ENCODE peak calls at places on chromosomes 4 and X, in four cellular contexts. One of them, this sample, is unnamed.

GRCh38 chrX:131041652-131042051 is 16.5 kb upstream of the ARHGAP36 start:
- DNase-seq in IMR-90: no peak
- DNase-seq in GM12878: no peak
- DNase-seq in A549: no peak
- DNase-seq in this sample: no peak

GRCh38 chr4:3401436-3402171 is 40.2 kb upstream of the HGFAC start:
- DNase-seq in IMR-90: no peak
- DNase-seq in GM12878: no peak
- DNase-seq in A549: no peak
- DNase-seq in this sample: peak

GRCh38 chrX:102154900-102155805 is 624 bp downstream of the BEX5 start:
- DNase-seq in IMR-90: no peak
- DNase-seq in GM12878: no peak
- DNase-seq in A549: no peak
- DNase-seq in this sample: no peak

GRCh38 chrX:10608099-10608498 is 12.3 kb downstream of the MID1 start:
- DNase-seq in IMR-90: peak
- DNase-seq in GM12878: no peak
- DNase-seq in A549: peak
- DNase-seq in this sample: no peak

GRCh38 chr4:166735553-166735952 is 498.7 kb downstream of the SPOCK3 start:
- DNase-seq in IMR-90: no peak
- DNase-seq in GM12878: no peak
- DNase-seq in A549: no peak
- DNase-seq in this sample: no peak

GRCh38 chrX:111265506-111265905 is 4.8 kb downstream of the CAPN6 start:
- DNase-seq in IMR-90: no peak
- DNase-seq in GM12878: no peak
- DNase-seq in A549: no peak
- DNase-seq in this sample: no peak

GRCh38 chr4:173448103-173448502 is 49.2 kb upstream of the SCRG1 start:
- DNase-seq in IMR-90: peak
- DNase-seq in GM12878: no peak
- DNase-seq in A549: no peak
- DNase-seq in this sample: no peak

GRCh38 chr4:74133786-74134499 is 24.0 kb upstream of the MTHFD2L start:
- DNase-seq in IMR-90: peak
- DNase-seq in GM12878: peak
- DNase-seq in A549: peak
- DNase-seq in this sample: peak

GRCh38 chr4:14621731-14622459 is 380.4 kb upstream of the CPEB2 start:
- DNase-seq in IMR-90: no peak
- DNase-seq in GM12878: no peak
- DNase-seq in A549: no peak
- DNase-seq in this sample: no peak
- TF ChIP-seq ELK1 in IMR-90: no peak
- TF ChIP-seq ELK1 in GM12878: no peak
- TF ChIP-seq ELK1 in A549: no peak
- TF ChIP-seq ELK1 in this sample: no peak

DNA sequence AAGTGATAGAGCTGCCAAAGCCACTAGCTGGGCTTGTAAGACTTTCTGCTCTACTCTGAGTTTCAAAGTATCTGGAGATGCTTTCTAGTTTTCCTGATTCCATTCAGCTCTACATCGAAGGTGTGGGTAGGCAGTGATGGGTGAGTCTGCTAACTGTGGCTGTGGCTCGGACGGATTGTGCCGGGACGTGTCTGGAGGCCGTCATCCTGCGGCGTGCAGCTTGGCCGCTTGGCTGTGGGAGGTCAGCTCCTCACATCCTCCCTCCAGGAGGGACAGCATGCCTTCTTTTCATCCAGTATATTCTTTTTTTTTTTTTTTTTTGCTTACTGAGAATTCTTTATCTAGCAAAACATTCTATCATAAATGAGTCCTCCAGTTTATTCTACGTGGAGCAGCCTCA is 77.9 kb upstream of the AADAT start:
- DNase-seq in IMR-90: no peak
- DNase-seq in GM12878: no peak
- DNase-seq in A549: no peak
- DNase-seq in this sample: no peak
- TF ChIP-seq ELK1 in IMR-90: no peak
- TF ChIP-seq ELK1 in GM12878: no peak
- TF ChIP-seq ELK1 in A549: no peak
- TF ChIP-seq ELK1 in this sample: no peak

GRCh38 chr4:183139972-183140570 is 41.0 kb downstream of the WWC2 start:
- DNase-seq in IMR-90: peak
- DNase-seq in GM12878: no peak
- DNase-seq in A549: no peak
- DNase-seq in this sample: no peak

GRCh38 chr4:183139058-183139740 is 40.1 kb downstream of the WWC2 start:
- DNase-seq in IMR-90: peak
- DNase-seq in GM12878: no peak
- DNase-seq in A549: no peak
- DNase-seq in this sample: no peak

GRCh38 chr4:183132865-183133264 is 33.8 kb downstream of the WWC2 start:
- DNase-seq in IMR-90: no peak
- DNase-seq in GM12878: no peak
- DNase-seq in A549: no peak
- DNase-seq in this sample: no peak

GRCh38 chr4:183140911-183141320 is 41.9 kb downstream of the WWC2 start:
- DNase-seq in IMR-90: peak
- DNase-seq in GM12878: no peak
- DNase-seq in A549: no peak
- DNase-seq in this sample: no peak

DNA sequence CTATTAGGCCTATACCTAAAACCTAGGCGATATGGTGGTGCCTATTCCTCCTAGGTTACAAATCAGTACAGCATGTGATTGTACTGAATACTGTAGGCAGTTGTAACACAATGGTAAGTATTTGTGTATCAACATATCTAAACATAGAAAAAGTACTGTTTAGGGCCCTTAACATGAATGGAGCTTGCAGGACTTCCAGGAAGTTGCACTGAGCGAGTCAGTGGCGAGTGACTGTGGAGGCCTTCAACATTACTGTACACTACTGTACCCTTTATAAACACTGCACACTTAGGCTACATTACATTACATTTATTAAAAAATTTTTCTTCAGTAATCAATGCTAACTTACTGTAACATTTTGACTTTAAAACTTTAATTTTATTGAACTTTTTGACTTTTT is 37.8 kb downstream of the WWC2 start:
- DNase-seq in IMR-90: peak
- DNase-seq in GM12878: no peak
- DNase-seq in A549: no peak
- DNase-seq in this sample: no peak
- TF ChIP-seq ELK1 in IMR-90: no peak
- TF ChIP-seq ELK1 in GM12878: no peak
- TF ChIP-seq ELK1 in A549: no peak
- TF ChIP-seq ELK1 in this sample: no peak

DNA sequence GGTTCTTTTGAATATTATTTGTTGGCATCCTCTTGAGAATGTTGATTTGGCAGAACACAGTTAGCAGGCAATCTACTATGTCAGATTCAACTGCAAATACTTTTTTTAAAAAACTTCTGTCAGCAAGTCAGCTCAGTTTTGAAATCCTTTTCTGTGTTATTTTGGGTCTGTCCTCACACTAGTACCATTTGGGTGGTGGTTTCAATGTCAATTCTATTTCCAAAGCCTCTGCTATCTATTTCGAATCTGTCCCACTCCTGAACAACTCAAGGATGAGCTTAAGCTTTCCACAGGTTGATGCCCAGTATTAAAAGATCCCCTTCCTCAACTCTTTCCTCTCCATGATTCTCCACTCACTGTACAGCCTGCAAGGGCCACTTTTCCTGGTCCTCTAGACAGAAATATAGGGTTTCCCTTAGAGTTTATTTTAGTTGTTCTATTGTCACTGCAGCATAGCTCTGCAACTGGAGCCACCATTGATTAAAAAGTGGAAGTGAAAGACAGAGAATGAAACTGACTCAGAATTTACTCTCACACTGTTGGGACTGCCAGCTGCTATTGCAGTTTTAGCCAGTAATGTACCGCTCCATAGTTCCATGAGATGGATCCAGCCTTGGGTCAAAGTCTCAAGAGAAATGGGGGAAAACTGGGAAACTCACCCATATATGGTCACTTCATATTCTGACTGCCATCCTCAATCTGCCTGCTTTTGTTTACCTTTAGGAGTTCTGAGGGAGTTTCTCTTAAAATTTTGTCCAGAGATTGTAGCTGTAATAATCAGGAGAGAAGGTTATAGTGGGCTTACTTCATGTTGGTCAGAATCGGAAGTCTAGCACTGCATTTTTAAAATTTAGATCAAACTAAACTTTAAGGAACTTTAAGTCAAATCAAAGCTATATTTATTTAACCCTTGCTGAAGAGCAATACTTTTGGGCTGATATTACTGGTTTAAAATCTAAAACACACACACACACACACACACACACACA is 14.6 kb downstream of the HDX start:
- DNase-seq in IMR-90: no peak
- DNase-seq in GM12878: peak
- DNase-seq in A549: no peak
- DNase-seq in this sample: no peak
- TF ChIP-seq ELK1 in IMR-90: no peak
- TF ChIP-seq ELK1 in GM12878: no peak
- TF ChIP-seq ELK1 in A549: no peak
- TF ChIP-seq ELK1 in this sample: no peak

DNA sequence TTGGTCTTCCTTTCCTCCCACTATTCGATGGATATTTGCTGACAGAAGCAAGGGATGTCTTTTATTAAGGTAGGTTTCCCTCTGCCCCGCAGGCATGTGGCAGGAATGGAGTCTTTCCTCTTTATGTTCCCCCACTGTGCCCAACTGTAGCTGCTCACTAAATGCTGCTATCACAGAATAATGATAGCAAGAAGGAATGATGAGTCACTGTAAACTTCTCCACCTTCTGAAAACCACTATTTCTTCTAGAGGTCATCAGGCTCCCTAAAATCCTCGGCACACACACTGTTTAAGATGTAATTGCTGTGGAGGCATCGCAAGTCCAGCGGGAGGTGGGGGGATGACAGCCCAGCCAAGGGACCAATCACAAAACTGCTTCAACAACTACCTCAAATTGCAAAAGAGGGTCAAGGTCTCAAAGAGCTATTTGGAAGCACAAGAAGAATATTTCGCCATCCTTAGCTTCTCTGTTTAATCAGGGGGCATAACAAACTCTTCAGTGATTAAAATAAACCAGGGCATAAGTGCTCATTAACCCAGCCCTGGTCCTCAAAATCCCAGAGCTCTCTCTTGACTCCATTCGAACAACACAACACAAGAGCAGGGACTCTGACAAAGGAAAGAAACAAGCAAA is 13.9 kb downstream of the QDPR start:
- DNase-seq in IMR-90: peak
- DNase-seq in GM12878: no peak
- DNase-seq in A549: no peak
- DNase-seq in this sample: no peak
- TF ChIP-seq ELK1 in IMR-90: no peak
- TF ChIP-seq ELK1 in GM12878: no peak
- TF ChIP-seq ELK1 in A549: no peak
- TF ChIP-seq ELK1 in this sample: no peak

DNA sequence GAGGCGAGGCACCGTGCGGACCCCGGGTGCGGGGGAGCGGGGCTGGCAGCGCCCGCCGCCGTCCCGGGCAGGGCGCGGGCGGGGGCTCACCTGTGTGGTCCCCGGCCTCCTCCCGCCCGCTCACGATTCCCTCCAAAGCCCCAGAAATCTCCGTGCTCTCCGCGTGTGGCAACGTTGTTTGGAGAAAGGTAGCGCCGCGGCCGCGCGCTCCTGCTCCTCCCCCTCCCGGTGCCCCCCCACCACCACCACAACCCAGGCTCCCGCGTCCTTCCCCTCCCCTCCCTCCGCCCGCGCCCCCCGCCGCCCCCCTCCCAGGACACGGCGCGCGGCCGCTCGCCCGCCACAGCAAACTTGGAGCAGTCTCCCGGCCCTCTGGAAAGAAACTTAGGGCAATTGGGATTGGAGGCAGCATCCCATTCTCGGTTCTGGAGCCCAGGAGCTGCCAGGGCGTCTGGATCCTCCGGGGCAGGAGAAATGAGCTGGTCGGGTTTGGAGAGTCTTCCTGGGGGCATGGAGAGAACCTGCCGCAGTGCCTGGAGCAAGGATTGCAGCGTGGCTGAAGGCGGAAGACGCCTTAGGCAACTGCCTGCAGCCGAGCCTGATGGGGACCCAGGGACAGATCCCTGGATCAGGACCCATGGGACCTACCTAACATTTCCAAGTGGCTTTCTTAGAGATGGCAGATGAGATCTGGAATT is 854 bp downstream of the KLF3 start:
- DNase-seq in IMR-90: peak
- DNase-seq in GM12878: no peak
- DNase-seq in A549: peak
- DNase-seq in this sample: peak
- TF ChIP-seq ELK1 in IMR-90: no peak
- TF ChIP-seq ELK1 in GM12878: no peak
- TF ChIP-seq ELK1 in A549: no peak
- TF ChIP-seq ELK1 in this sample: no peak

GRCh38 chrX:95059909-95060308 is 1385.9 kb downstream of the FAM133A start:
- DNase-seq in IMR-90: no peak
- DNase-seq in GM12878: no peak
- DNase-seq in A549: no peak
- DNase-seq in this sample: no peak

GRCh38 chrX:95071052-95071451 is 1397.0 kb downstream of the FAM133A start:
- DNase-seq in IMR-90: no peak
- DNase-seq in GM12878: no peak
- DNase-seq in A549: no peak
- DNase-seq in this sample: no peak

GRCh38 chrX:95063554-95063953 is 1389.5 kb downstream of the FAM133A start:
- DNase-seq in IMR-90: peak
- DNase-seq in GM12878: no peak
- DNase-seq in A549: no peak
- DNase-seq in this sample: no peak

DNA sequence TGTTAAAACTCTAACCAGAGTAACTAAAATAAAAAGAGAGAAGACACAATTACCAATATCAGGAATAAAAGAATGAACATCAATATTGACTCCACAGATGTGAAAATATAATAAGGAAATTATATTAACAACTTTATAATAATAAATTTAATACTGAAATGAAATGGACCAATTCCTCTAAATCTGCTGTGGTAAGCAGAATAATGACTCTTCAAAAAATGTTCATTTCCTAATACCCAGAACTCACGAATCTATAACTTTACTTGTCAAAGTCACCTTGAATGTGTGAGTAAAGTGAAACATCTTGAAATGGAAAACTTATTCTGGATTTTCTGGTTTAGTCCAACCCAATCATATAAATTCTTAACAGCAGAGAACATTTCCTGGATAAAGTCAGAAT is 1391.1 kb downstream of the FAM133A start:
- DNase-seq in IMR-90: no peak
- DNase-seq in GM12878: no peak
- DNase-seq in A549: no peak
- DNase-seq in this sample: no peak
- TF ChIP-seq ELK1 in IMR-90: no peak
- TF ChIP-seq ELK1 in GM12878: no peak
- TF ChIP-seq ELK1 in A549: no peak
- TF ChIP-seq ELK1 in this sample: no peak

This sample was measured in K562.